ENCODE peak calls at places on chromosomes 3 and 15, in ten cellular contexts. A is AG08395; C is NB4; X is H9; M is activated T-cell treated with anti-CD3 and anti-CD28 coated beads for 24 hours; E is skeletal muscle cell; O is activated naive CD4-positive, alpha-beta T cell treated with anti-CD3 and anti-CD28 coated beads for 36 hours; Z is activated gamma-delta T cell treated with anti-CD3 and anti-CD28 coated beads, Interleukin-2, amount 50 U/mL, for 16 hours; H is esophagus muscularis mucosa; Y is HFFc6. I is an unnamed sample.

GRCh38 chr3:20527368-20527767 is 341.4 kb upstream of the SGO1 start:
- DNase-seq in M (no peak), Y (no peak), A (no peak), Z (no peak), O (no peak), X (no peak), C (no peak), H (no peak), E (no peak), I (no peak)

GRCh38 chr15:84731774-84732173 is 15.8 kb upstream of the SEC11A start:
- DNase-seq in E (no peak), Y (peak), A (peak), H (no peak), C (no peak), Z (no peak), M (no peak), O (no peak), X (no peak), I (no peak)

GRCh38 chr15:31023841-31024240 is 32.4 kb upstream of the MTMR10 start:
- DNase-seq in H (no peak), Y (no peak), O (no peak), C (no peak), E (no peak), Z (no peak), A (no peak), X (no peak), M (no peak), I (no peak)

GRCh38 chr15:80549712-80550111 is 145.4 kb upstream of the ABHD17C start:
- DNase-seq in Z (no peak), E (no peak), M (no peak), O (no peak), C (no peak), Y (no peak), H (peak), X (no peak), A (no peak), I (no peak)

GRCh38 chr3:131072845-131073244 is 46.2 kb downstream of the NEK11 start:
- DNase-seq in E (no peak), H (no peak), Y (peak), X (no peak), O (no peak), A (peak), C (peak), Z (no peak), M (no peak), I (no peak)

GRCh38 chr3:144114767-144115166 is 143.1 kb downstream of the DIPK2A start:
- DNase-seq in A (no peak), M (no peak), Z (no peak), H (no peak), X (no peak), E (no peak), O (no peak), Y (no peak), C (peak), I (no peak)

GRCh38 chr15:44289352-44289790 is 852 bp downstream of the GOLM2 start:
- DNase-seq in E (no peak), C (peak), H (no peak), M (no peak), A (peak), X (no peak), Z (no peak), O (no peak), Y (peak), I (no peak)

GRCh38 chr3:37891227-37891626 is 29.5 kb downstream of the CTDSPL start:
- DNase-seq in H (no peak), A (no peak), M (no peak), Z (no peak), X (no peak), E (no peak), O (no peak), C (no peak), Y (no peak), I (no peak)

GRCh38 chr3:172339892-172340291 is 108.4 kb downstream of the GHSR start:
- DNase-seq in C (no peak), A (no peak), X (no peak), Y (no peak), M (no peak), Z (no peak), E (no peak), H (no peak), O (no peak), I (no peak)

GRCh38 chr3:4350789-4351163 is 47.6 kb downstream of the SETMAR start:
- DNase-seq in Z (peak), M (peak), E (peak), A (peak), C (peak), X (no peak), O (peak), H (no peak), Y (peak), I (peak)

I was measured in LoVo.